ENCODE peak calls at places on chromosomes 11 and 22, in eight cellular contexts. I is frontal cortex; L is Karpas-422; U is lung; H is germinal center; E is fibroblast of lung; N is caudate nucleus; C is naive thymus-derived CD8-positive, alpha-beta T cell. M is an unnamed sample.

GRCh38 chr11:35178862-35179261 is 39.9 kb downstream of the CD44 start:
- DNase-seq in E (peak; percentile 35), C (no peak), H (no peak), I (no peak), L (no peak), N (no peak), U (no peak), M (no peak)

GRCh38 chr11:62926669-62927455 is 5.7 kb upstream of the CHRM1 start:
- DNase-seq in C (no peak), H (no peak), E (no peak), N (no peak), I (no peak), L (no peak), U (no peak), M (no peak)

GRCh38 chr22:40635008-40635939 is 1.2 kb downstream of the MRTFA start:
- DNase-seq in H (no peak), I (no peak), E (peak; percentile 50), L (peak; percentile 54), N (no peak), C (no peak), U (no peak), M (no peak)

GRCh38 chr11:131829725-131830124 is 459.3 kb downstream of the NTM start:
- DNase-seq in U (no peak), N (no peak), L (no peak), C (no peak), E (no peak), I (no peak), H (no peak), M (no peak)

GRCh38 chr22:27420817-27421361 is 380.7 kb downstream of the MN1 start:
- DNase-seq in I (peak; percentile 40), E (peak; percentile 98), C (no peak), H (no peak), U (peak; percentile 65), N (no peak), L (no peak), M (peak; percentile 16)

GRCh38 chr11:67240575-67241389 is 25.5 kb upstream of the GRK2 start:
- DNase-seq in L (peak; percentile 86), H (peak; percentile 42), U (peak; percentile 71), C (peak; percentile 80), E (peak; percentile 70), N (no peak), I (no peak), M (peak; percentile 56)

GRCh38 chr11:78715639-78716311 is 141.1 kb upstream of the NARS2 start:
- DNase-seq in H (peak; percentile 33), E (peak; percentile 90), C (peak; percentile 5), U (peak; percentile 39), N (no peak), I (peak; percentile 35), L (peak; percentile 85), M (no peak)

GRCh38 chr11:128039140-128040021 is 548.0 kb downstream of the ETS1 start:
- DNase-seq in E (peak; percentile 98), I (no peak), H (peak; percentile 8), L (no peak), N (no peak), U (peak; percentile 51), C (peak; percentile 52), M (no peak)

GRCh38 chr11:34850339-34850738 is 65.8 kb downstream of the APIP start:
- DNase-seq in I (no peak), E (no peak), C (no peak), U (no peak), N (no peak), H (no peak), L (no peak), M (no peak)

GRCh38 chr11:130582176-130582575 is 133.7 kb downstream of the ADAMTS15 start:
- DNase-seq in L (no peak), C (no peak), I (no peak), E (no peak), U (no peak), N (no peak), H (no peak), M (no peak)

GRCh38 chr11:48034926-48035876 is 54.8 kb downstream of the PTPRJ start:
- DNase-seq in N (no peak), L (peak; percentile 76), U (no peak), C (no peak), H (no peak), I (no peak), E (peak; percentile 59), M (peak; percentile 48)

GRCh38 chr11:47393163-47394049 is 15.0 kb upstream of the SLC39A13 start:
- DNase-seq in U (no peak), L (no peak), C (no peak), N (no peak), I (no peak), H (no peak), E (peak; percentile 76), M (no peak)

GRCh38 chr11:92098172-92098571 is 126.4 kb upstream of the FAT3 start:
- DNase-seq in L (no peak), H (no peak), C (no peak), U (no peak), I (no peak), E (no peak), N (no peak), M (no peak)

GRCh38 chr11:2744166-2744565 is 44.4 kb upstream of the KCNQ1OT1 start:
- DNase-seq in H (no peak), C (no peak), I (no peak), L (no peak), N (no peak), E (no peak), U (no peak), M (no peak)

GRCh38 chr11:73577496-73577917 is 20.4 kb downstream of the FAM168A start:
- DNase-seq in N (no peak), E (peak; percentile 33), C (no peak), L (no peak), U (no peak), I (no peak), H (no peak), M (no peak)

GRCh38 chr11:124923296-124923695 is 4.2 kb downstream of the HEPN1 start:
- DNase-seq in I (no peak), H (no peak), U (no peak), L (no peak), N (no peak), C (peak; percentile 31), E (no peak), M (no peak)

GRCh38 chr22:27412866-27413445 is 388.6 kb downstream of the MN1 start:
- DNase-seq in C (no peak), U (no peak), I (no peak), N (no peak), H (no peak), E (peak; percentile 30), L (no peak), M (no peak)